ENCODE peak calls at places on chromosomes 5 and 9, in nine cellular contexts. C is foreskin fibroblast; U is SK-N-SH; K is astrocyte of the spinal cord; L is astrocyte of the cerebellum; Q is CD8-positive, alpha-beta memory T cell; S is CD4-positive, CD25-positive, alpha-beta regulatory T cell; T is fibroblast of pulmonary artery; M is adrenal gland. R is an unnamed sample.

GRCh38 chr9:107751522-107752235 is 262.1 kb upstream of the KLF4 start:
- DNase-seq in C (peak), M (peak), Q (no peak), T (peak), L (no peak), K (peak), S (no peak), U (no peak), R (peak)

GRCh38 chr5:126138475-126139005 is 284.7 kb upstream of the GRAMD2B start:
- DNase-seq in Q (no peak), L (no peak), T (peak), U (no peak), M (no peak), K (peak), S (no peak), C (peak), R (peak)

GRCh38 chr9:132761602-132762001 is 91.3 kb downstream of the GTF3C4 start:
- DNase-seq in T (no peak), M (no peak), K (no peak), L (no peak), C (no peak), U (no peak), Q (no peak), S (no peak), R (no peak)

GRCh38 chr5:163915481-163915961 is 410.1 kb downstream of the MAT2B start:
- DNase-seq in S (no peak), U (no peak), Q (no peak), T (peak), C (no peak), K (peak), M (peak), L (peak), R (peak)

GRCh38 chr5:127959152-127959764 is 124.3 kb upstream of the SLC12A2 start:
- DNase-seq in C (peak), K (peak), T (peak), S (no peak), M (peak), U (peak), L (peak), Q (no peak), R (peak)

GRCh38 chr5:82351754-82352145 is 73.6 kb upstream of the RPS23 start:
- DNase-seq in T (peak), S (peak), M (no peak), L (peak), K (peak), Q (no peak), U (peak), C (peak), R (peak)

GRCh38 chr5:80150731-80151130 is 105.1 kb downstream of the SERINC5 start:
- DNase-seq in U (no peak), Q (no peak), T (no peak), M (no peak), L (no peak), S (no peak), C (no peak), K (no peak), R (no peak)

GRCh38 chr9:68538200-68538599 is 2.5 kb downstream of the TMEM252 start:
- DNase-seq in Q (no peak), C (no peak), L (peak), U (no peak), K (no peak), S (no peak), M (peak), T (no peak), R (no peak)

DNA sequence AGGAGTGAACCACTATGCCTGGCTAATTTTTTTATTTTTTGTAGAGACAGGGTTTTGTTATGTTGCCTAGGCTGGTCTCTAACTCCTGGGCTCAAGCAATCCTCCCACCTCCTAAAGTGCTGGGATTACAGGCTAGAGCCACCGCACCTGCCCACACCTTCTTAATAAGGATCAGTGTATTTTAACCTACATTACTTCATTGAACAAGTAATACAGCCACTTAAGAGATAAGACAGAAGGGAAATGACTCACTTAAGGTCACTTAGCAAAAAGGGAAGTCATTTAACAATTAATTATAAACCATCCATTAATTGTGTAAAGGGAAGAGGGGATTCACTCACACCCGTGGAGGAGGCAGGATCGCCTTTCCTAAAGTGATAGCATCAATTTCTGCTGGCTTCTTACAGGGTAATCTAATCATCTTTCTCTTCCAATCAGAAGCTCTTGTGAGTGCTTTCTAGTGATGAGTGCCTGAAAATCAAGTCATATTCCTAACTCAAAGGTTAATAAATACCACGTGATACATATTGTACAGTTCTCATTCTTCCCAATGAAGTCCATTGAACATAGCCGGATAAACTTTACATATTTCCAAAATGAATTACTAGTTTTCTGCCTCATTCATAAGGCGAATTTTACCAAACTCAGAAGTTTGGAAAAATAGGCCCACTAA is 3.5 kb downstream of the FBXW11 start:
- DNase-seq in T (no peak), Q (no peak), M (no peak), U (peak), K (no peak), L (no peak), S (no peak), C (no peak), R (peak)
- H3K4me3 ChIP-seq in T (no peak), Q (no peak), M (no peak), U (peak), K (no peak), L (no peak), S (peak), C (no peak), R (no peak)

GRCh38 chr5:31269259-31269658 is 75.8 kb downstream of the CDH6 start:
- DNase-seq in K (no peak), U (no peak), C (no peak), T (no peak), S (no peak), L (no peak), Q (no peak), M (no peak), R (no peak)

GRCh38 chr5:31273631-31274378 is 80.3 kb downstream of the CDH6 start:
- DNase-seq in L (no peak), S (no peak), T (no peak), K (peak), U (no peak), C (peak), M (no peak), Q (no peak), R (no peak)

GRCh38 chr5:31271567-31271966 is 78.1 kb downstream of the CDH6 start:
- DNase-seq in T (no peak), L (no peak), M (no peak), U (no peak), C (no peak), S (no peak), Q (no peak), K (no peak), R (no peak)

GRCh38 chr5:31270396-31270795 is 76.9 kb downstream of the CDH6 start:
- DNase-seq in M (no peak), Q (no peak), U (peak), T (peak), C (no peak), S (no peak), L (no peak), K (peak), R (peak)

GRCh38 chr5:31273161-31273560 is 79.7 kb downstream of the CDH6 start:
- DNase-seq in T (no peak), S (no peak), L (no peak), Q (no peak), K (no peak), M (no peak), U (no peak), C (no peak), R (no peak)
- H3K4me3 ChIP-seq in T (no peak), S (no peak), L (no peak), Q (no peak), K (no peak), M (no peak), U (no peak), C (no peak), R (no peak)

GRCh38 chr5:132747064-132747692 is at the start of gene CCNI2:
- DNase-seq in Q (peak), C (no peak), M (no peak), K (no peak), T (no peak), L (no peak), S (peak), U (peak), R (no peak)

GRCh38 chr5:132748522-132749000 is 1.3 kb downstream of the CCNI2 start:
- DNase-seq in Q (no peak), M (no peak), S (no peak), K (no peak), C (no peak), T (no peak), L (no peak), U (peak), R (peak)

GRCh38 chr5:132746592-132747063 is 598 bp upstream of the CCNI2 start:
- DNase-seq in T (no peak), S (no peak), L (no peak), C (no peak), Q (no peak), U (no peak), M (no peak), K (no peak), R (peak)

GRCh38 chr5:132749506-132749905 is 2.3 kb downstream of the CCNI2 start:
- DNase-seq in S (no peak), C (no peak), M (no peak), L (no peak), U (peak), T (no peak), K (no peak), Q (no peak), R (no peak)

DNA sequence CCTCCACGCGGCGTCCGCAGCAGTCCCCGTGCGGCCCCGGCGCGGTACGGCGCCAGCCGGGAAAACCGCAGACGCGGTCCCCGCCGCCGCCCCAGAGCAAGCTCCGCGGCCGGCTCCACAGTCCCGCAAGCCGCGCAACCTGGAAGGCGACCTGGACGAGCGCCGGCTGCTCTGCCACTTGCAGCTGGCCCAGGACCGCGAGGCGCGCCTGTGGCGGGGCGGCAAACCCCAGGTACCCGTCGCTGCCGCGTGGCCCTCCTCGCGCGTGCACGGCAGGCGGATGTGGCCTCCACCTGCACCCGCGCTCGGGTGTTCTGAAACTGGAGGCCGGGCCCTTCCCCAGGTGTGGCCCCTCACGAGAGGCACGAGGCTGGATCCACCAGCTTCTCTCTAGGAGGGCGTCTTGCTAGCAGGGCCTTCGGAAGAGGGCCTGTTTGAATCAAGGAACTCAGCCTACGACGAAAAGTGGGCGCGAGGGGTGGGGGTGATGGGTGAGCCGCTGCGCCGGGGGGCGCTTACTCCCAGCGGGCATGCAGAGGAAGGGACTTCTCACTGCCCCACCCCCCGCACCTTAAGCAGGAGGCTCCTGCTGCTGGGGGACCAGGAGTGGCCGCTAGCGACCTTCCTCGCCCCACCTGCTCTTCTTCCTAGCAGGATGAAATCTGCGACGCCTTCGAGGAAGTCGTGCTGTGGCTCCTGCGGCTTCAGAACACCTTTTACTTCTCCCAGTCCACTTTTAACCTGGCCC is 641 bp downstream of the CCNI2 start:
- DNase-seq in U (peak), C (no peak), Q (peak), T (no peak), K (no peak), S (peak), M (no peak), L (no peak), R (no peak)
- H3K4me3 ChIP-seq in U (no peak), C (no peak), Q (peak), T (no peak), K (no peak), S (no peak), M (no peak), L (peak), R (peak)

GRCh38 chr5:72298711-72299110 is 21.3 kb downstream of the MRPS27 start:
- DNase-seq in T (no peak), K (no peak), Q (no peak), U (no peak), M (no peak), C (no peak), S (no peak), L (no peak), R (no peak)
- H3K4me3 ChIP-seq in T (no peak), K (no peak), Q (no peak), U (no peak), M (no peak), C (no peak), S (no peak), L (no peak), R (no peak)

GRCh38 chr9:129606161-129607025 is 14.5 kb downstream of the C9orf50 start:
- DNase-seq in T (no peak), C (no peak), K (no peak), Q (no peak), S (no peak), U (no peak), M (no peak), L (no peak), R (no peak)

GRCh38 chr9:129609486-129610192 is 11.3 kb downstream of the C9orf50 start:
- DNase-seq in U (peak), T (peak), L (no peak), M (peak), K (peak), C (no peak), Q (peak), S (peak), R (peak)

GRCh38 chr9:129604766-129605163 is 16.1 kb downstream of the C9orf50 start:
- DNase-seq in C (no peak), K (no peak), Q (no peak), U (no peak), L (no peak), M (no peak), T (no peak), S (no peak), R (peak)

GRCh38 chr9:129608561-129609481 is 12.1 kb downstream of the C9orf50 start:
- DNase-seq in K (no peak), S (no peak), T (no peak), L (no peak), U (no peak), M (peak), Q (no peak), C (no peak), R (no peak)

DNA sequence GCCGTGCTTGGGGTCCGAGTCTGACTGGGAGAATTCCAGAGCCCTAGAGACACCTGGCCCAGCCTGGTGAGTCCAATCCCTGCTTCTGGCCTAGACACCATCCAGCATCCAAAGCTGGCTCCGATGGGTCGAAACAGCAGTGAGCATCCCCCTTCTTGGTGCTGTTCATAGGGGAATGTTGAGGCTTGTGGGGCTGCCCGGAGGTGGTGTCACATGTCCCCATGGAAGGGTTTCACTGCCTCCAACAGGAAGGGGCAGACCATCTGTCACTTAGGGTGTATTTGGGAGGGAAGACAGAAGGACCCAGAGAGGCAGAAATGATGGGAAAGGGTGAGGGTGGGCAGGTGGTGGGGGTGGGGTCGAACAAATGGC is 13.9 kb downstream of the C9orf50 start:
- DNase-seq in T (no peak), C (no peak), L (no peak), K (no peak), Q (no peak), S (no peak), U (no peak), M (no peak), R (no peak)
- H3K4me3 ChIP-seq in T (no peak), C (no peak), L (no peak), K (no peak), Q (no peak), S (no peak), U (no peak), M (no peak), R (no peak)

DNA sequence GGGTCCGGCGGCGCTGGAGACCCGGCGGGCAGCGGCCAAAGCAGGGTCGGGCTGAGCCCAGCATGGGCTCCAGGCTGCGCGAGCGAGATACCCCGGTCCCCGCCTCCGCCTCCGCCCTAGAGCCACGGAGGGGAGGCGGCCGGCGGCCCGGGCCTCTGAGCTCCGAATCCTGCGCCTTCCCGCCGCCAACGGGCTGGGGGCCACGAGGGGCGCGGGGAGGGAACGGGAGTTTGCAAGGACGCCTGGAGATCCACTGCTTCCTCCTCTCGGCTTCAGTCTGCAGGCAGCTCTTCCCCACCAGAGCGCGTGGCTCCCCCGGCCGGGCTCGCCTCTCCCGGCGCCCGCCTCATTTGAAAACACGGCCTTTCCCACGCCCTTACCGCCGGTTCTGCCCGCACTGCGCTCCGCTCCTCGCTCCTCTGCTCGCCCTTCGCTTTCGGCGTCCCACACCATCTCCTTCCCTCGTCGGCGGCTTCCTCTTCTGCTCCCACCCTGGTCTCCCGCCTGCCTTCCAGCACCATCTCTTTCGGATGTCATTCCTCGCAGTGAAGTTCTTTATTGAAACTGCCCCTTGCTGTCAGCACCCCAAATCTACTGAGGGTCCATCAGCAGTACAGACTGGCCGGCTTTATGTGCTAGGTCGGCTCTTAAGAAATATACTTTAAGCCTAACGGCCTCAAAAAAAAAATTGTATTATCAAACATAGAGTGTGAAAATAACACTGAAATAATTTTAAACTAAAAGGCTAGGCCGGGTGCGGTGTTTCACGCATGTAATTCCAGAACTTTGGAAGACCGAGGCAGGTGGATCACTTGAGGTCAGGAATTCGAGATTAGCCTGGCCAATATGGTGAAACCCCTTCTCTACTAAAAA is 105.0 kb upstream of the FAM120A start:
- DNase-seq in K (no peak), U (peak), T (no peak), L (no peak), S (no peak), C (no peak), Q (no peak), M (no peak), R (no peak)
- H3K4me3 ChIP-seq in K (peak), U (no peak), T (peak), L (peak), S (no peak), C (no peak), Q (no peak), M (no peak), R (no peak)

DNA sequence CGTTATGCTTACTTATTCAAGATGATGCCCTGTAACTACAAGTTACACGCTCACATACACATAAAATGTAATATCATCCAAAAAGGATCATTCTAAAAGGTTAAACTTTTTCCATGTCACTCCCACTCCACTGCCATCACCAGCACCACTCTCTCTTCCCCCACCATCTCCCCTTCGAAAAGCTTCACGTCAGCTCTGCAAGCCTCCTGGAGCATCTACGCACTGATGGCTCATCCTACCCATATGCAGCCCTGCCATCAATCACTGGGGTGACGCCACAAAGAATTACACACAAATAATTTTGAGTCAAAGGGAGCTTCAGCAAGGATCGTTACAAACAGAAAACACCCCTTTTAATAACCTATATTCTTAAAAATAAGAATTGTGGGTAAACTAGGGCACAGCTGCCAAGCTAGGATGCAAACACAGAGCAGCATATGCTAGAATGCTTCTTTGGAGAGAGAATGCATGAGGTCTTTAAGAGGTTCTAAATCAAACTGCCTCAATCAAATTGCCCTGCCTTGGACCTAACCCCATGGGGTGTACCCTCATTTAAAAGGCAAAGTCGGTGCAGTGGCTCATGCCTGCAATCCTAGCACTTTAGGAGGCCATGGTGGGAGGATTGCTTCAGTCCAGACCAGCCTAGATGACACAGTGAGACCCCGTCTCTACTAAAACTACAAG is 56.1 kb downstream of the SHB start:
- DNase-seq in T (no peak), S (no peak), U (no peak), C (no peak), M (no peak), L (no peak), Q (no peak), K (no peak), R (no peak)
- H3K4me3 ChIP-seq in T (no peak), S (no peak), U (no peak), C (no peak), M (no peak), L (no peak), Q (no peak), K (no peak), R (no peak)